ENCODE peak calls at places on chromosomes 12 and 14, in four cellular contexts. B is endothelial cell, S is anterior cingulate cortex, D is MV-4-11. C is an unnamed sample.

GRCh38 chr12:6807170-6807569 is 14.5 kb upstream of the GPR162 start:
- DNase-seq in S (no peak), D (no peak), B (no peak), C (no peak)

GRCh38 chr12:67727652-67728295 is 79.2 kb downstream of the DYRK2 start:
- DNase-seq in S (no peak), D (no peak), B (no peak), C (no peak)

GRCh38 chr12:94172031-94172430 is 23.7 kb downstream of the PLXNC1 start:
- DNase-seq in D (peak), S (no peak), B (no peak), C (no peak)

GRCh38 chr12:131117438-131118245 is 163.9 kb downstream of the ADGRD1 start:
- DNase-seq in B (no peak), D (no peak), S (no peak), C (no peak)

GRCh38 chr14:59754256-59754655 is 116.3 kb downstream of the RTN1 start:
- DNase-seq in S (no peak), B (no peak), D (no peak), C (no peak)

GRCh38 chr12:108982621-108983219 is 38.1 kb downstream of the SVOP start:
- DNase-seq in S (no peak), B (no peak), D (no peak), C (no peak)

GRCh38 chr12:116601933-116602809 is 43.0 kb downstream of the MAP1LC3B2 start:
- DNase-seq in S (no peak), B (no peak), D (peak), C (no peak)

GRCh38 chr14:97977711-97978261 is 1180.6 kb downstream of the VRK1 start:
- DNase-seq in D (no peak), B (no peak), S (peak), C (peak)

GRCh38 chr12:29148065-29148957 is 767 bp upstream of the FAR2 start:
- DNase-seq in S (no peak), D (no peak), B (no peak), C (no peak)

GRCh38 chr14:103288076-103288766 is 45.8 kb upstream of the EIF5 start:
- DNase-seq in B (no peak), S (no peak), D (no peak), C (no peak)

GRCh38 chr12:56271031-56271430 is 4.3 kb downstream of the COQ10A start:
- DNase-seq in D (peak), S (no peak), B (no peak), C (no peak)

GRCh38 chr12:18859400-18859799 is 121.5 kb downstream of the CAPZA3 start:
- DNase-seq in D (no peak), B (no peak), S (no peak), C (no peak)

GRCh38 chr14:44979273-44979672 is 17.3 kb downstream of the TOGARAM1 start:
- DNase-seq in S (no peak), B (no peak), D (no peak), C (no peak)

GRCh38 chr12:14258468-14258947 is 107.0 kb upstream of the ATF7IP start:
- DNase-seq in S (no peak), B (peak), D (no peak), C (no peak)

GRCh38 chr12:6181583-6182278 is 18.5 kb upstream of the CD9 start:
- DNase-seq in D (no peak), B (no peak), S (no peak), C (no peak)

GRCh38 chr12:123996581-123996980 is 23.6 kb downstream of the ZNF664 start:
- DNase-seq in S (peak), B (no peak), D (no peak), C (no peak)